ENCODE peak calls at places on chromosome 1, in five cellular contexts. M, A, Q, G and J are unnamed samples. For H3K36me3, the result is how much of the 10 kb centered on the place peaks cover.

GRCh38 chr1:16178596-16179497 is 23.0 kb upstream of the EPHA2 start:
- DNase-seq in Q (peak), G (peak), M (no peak), A (peak), J (no peak)

GRCh38 chr1:118158918-118159317 is 26.1 kb downstream of the SPAG17 start:
- DNase-seq in A (peak), G (no peak), M (no peak), Q (no peak), J (no peak)

GRCh38 chr1:205274041-205274691 is 46.4 kb downstream of the TMCC2 start:
- DNase-seq in A (no peak), Q (no peak), M (no peak), G (no peak), J (no peak)

GRCh38 chr1:114153051-114153620 is 533 bp downstream of the SYT6 start:
- DNase-seq in Q (no peak), G (peak), A (no peak), M (no peak), J (no peak)

GRCh38 chr1:180026556-180026955 is 71.9 kb downstream of the CEP350 start:
- DNase-seq in Q (no peak), G (no peak), M (no peak), A (peak), J (no peak)

GRCh38 chr1:169550294-169550693 is 36.0 kb downstream of the F5 start:
- DNase-seq in Q (no peak), G (no peak), M (no peak), A (peak), J (no peak)

GRCh38 chr1:159915571-159916239 is 9.6 kb downstream of the TAGLN2 start:
- DNase-seq in G (no peak), A (no peak), Q (peak), M (no peak), J (no peak)

GRCh38 chr1:149848811-149849210 is 50.6 kb upstream of the BOLA1 start:
- DNase-seq in G (no peak), A (no peak), M (no peak), Q (no peak), J (no peak)

GRCh38 chr1:152577168-152577567 is 3.1 kb downstream of the LCE3D start:
- DNase-seq in Q (no peak), A (no peak), M (no peak), G (no peak), J (no peak)

GRCh38 chr1:168084396-168085231 is 52.1 kb downstream of the GPR161 start:
- DNase-seq in M (peak), Q (peak), G (peak), A (peak), J (no peak)

GRCh38 chr1:47186267-47187185 is 3.3 kb downstream of the PDZK1IP1 start:
- DNase-seq in Q (peak), G (no peak), A (no peak), M (no peak), J (peak)

DNA sequence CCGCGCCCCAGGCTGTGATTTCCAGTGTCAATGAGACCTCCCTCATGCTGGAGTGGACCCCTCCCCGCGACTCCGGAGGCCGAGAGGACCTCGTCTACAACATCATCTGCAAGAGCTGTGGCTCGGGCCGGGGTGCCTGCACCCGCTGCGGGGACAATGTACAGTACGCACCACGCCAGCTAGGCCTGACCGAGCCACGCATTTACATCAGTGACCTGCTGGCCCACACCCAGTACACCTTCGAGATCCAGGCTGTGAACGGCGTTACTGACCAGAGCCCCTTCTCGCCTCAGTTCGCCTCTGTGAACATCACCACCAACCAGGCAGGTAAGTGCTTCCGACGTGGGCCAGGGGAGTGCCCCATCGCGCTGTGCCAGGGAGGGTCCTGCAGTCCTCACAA is 107.8 kb downstream of the LACTBL1 start:
- DNase-seq in M (no peak), Q (no peak), A (no peak), G (no peak), J (no peak)
- H3K36me3 ChIP-seq in M (under half), Q (under half), A (under half), G (under half), J (under half)

GRCh38 chr1:100076744-100077143 is 56.0 kb downstream of the SASS6 start:
- DNase-seq in M (no peak), G (no peak), A (no peak), Q (no peak), J (no peak)

GRCh38 chr1:100076319-100076718 is 56.4 kb downstream of the SASS6 start:
- DNase-seq in G (no peak), Q (no peak), M (no peak), A (no peak), J (no peak)

GRCh38 chr1:100074604-100075395 is 57.9 kb downstream of the SASS6 start:
- DNase-seq in M (no peak), G (no peak), Q (no peak), A (no peak), J (no peak)

GRCh38 chr1:100075773-100076172 is 57.0 kb downstream of the SASS6 start:
- DNase-seq in Q (no peak), A (no peak), G (no peak), M (no peak), J (no peak)

GRCh38 chr1:100077525-100077924 is 55.2 kb downstream of the SASS6 start:
- DNase-seq in M (no peak), Q (no peak), A (peak), G (no peak), J (no peak)
- H3K36me3 ChIP-seq in M (half or more), Q (half or more), A (under half), G (half or more), J (half or more)

GRCh38 chr1:42690477-42691156 is 8.4 kb downstream of the YBX1 start:
- DNase-seq in A (peak), G (no peak), Q (no peak), M (no peak), J (no peak)
- H3K36me3 ChIP-seq in A (under half), G (under half), Q (under half), M (under half), J (half or more)

GRCh38 chr1:64841330-64842065 is 96.6 kb downstream of the RAVER2 start:
- DNase-seq in M (no peak), A (no peak), G (no peak), Q (no peak), J (no peak)
- H3K36me3 ChIP-seq in M (half or more), A (under half), G (half or more), Q (half or more), J (under half)

DNA sequence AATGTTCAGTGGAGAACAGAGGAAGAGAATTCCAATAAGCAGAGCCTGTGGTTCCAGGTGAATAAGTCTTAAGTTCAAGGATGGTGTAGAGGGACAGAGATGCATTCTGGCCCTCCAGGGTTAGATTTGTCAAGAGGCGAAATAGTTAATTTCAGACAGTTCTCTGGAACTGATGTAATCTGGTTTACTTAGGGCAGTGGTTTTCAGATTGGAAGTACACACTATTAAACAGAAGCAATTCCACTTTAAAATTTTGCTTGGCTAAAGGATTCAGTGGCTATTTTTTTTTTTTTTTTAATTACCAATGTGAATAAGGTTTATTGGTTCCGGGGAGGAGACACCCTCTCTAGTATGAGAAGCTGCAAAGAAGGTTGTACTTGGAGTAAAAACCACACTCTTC is 25.3 kb upstream of the MYOCOS start:
- DNase-seq in M (no peak), Q (no peak), G (no peak), A (no peak), J (no peak)
- H3K36me3 ChIP-seq in M (under half), Q (under half), G (under half), A (under half), J (under half)

DNA sequence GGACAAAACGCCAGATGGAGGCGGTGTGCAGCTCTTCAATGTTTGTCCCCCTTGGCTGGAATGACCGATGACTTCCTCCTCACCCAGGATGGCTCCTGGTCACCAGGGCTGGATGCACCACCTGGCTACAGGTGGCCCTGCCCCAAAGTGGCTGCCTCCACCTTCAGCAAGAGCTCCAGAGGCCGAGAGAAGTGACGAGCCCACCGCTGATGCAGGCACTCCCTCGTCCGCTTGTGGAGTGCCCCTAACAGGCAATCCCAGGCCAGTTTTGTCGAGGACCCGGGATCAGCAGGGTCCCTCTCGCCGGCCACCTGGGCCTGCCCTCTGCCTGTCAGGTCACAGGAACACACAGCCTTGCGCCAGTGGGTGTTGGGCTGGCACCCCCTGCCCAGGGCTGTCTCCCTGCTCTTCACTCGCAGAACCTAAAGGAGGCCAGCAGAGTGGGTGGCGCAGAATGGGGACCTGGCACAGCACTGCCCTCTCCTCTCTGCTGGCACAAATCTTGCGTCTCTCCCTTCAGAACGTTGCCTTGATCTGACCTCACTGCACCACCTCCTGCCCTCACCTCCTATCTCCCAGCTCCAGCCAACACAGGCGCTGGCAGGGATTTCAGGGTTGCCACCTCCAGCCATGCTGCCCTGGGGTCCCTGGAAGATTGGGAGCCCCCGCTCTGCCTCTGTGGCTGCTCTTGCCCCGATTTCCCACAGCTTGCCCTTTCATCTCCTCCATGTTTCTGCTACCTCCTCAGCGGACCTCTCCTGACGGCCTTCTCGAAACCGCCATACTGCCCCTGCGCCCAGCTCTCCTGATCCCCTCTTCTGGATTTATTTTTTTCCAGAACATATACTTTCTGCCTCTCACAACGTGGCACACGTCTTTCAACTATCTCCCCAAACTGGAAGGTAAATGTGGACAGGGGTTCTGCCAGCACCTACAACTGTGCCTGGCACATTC is 38.6 kb downstream of the SLC45A1 start:
- DNase-seq in Q (no peak), G (no peak), M (no peak), A (no peak), J (no peak)
- H3K36me3 ChIP-seq in Q (half or more), G (half or more), M (half or more), A (under half), J (under half)

GRCh38 chr1:246552110-246552509 is 14.0 kb downstream of the TFB2M start:
- DNase-seq in M (no peak), A (no peak), G (no peak), Q (no peak), J (no peak)
- H3K36me3 ChIP-seq in M (half or more), A (under half), G (half or more), Q (half or more), J (under half)